ENCODE peak calls at places on chromosomes 6 and 20, in nine cellular contexts. One of them, this sample, is unnamed.

GRCh38 chr20:58515240-58516212 is at the start of gene APCDD1L:
- DNase-seq in AG10803: peak
- DNase-seq in CD8-positive, alpha-beta T cell: no peak
- DNase-seq in MM.1S: no peak
- DNase-seq in fibroblast of mammary gland: peak
- DNase-seq in fibroblast of pulmonary artery: peak
- DNase-seq in fibroblast of lung: peak
- DNase-seq in WERI-Rb-1: no peak
- DNase-seq in tibial nerve: no peak
- DNase-seq in this sample: no peak

GRCh38 chr6:81696505-81696904 is 56.0 kb downstream of the TENT5A start:
- DNase-seq in AG10803: no peak
- DNase-seq in CD8-positive, alpha-beta T cell: no peak
- DNase-seq in MM.1S: peak
- DNase-seq in fibroblast of mammary gland: no peak
- DNase-seq in fibroblast of pulmonary artery: no peak
- DNase-seq in fibroblast of lung: peak
- DNase-seq in WERI-Rb-1: no peak
- DNase-seq in tibial nerve: no peak
- DNase-seq in this sample: no peak

GRCh38 chr6:20403080-20403765 is 1.5 kb downstream of the E2F3 start:
- DNase-seq in AG10803: peak
- DNase-seq in CD8-positive, alpha-beta T cell: peak
- DNase-seq in MM.1S: peak
- DNase-seq in fibroblast of mammary gland: peak
- DNase-seq in fibroblast of pulmonary artery: peak
- DNase-seq in fibroblast of lung: peak
- DNase-seq in WERI-Rb-1: peak
- DNase-seq in tibial nerve: peak
- DNase-seq in this sample: peak

GRCh38 chr6:107075951-107076381 is 39.3 kb downstream of the BEND3 start:
- DNase-seq in AG10803: peak
- DNase-seq in CD8-positive, alpha-beta T cell: no peak
- DNase-seq in MM.1S: no peak
- DNase-seq in fibroblast of mammary gland: peak
- DNase-seq in fibroblast of pulmonary artery: peak
- DNase-seq in fibroblast of lung: peak
- DNase-seq in WERI-Rb-1: no peak
- DNase-seq in tibial nerve: no peak
- DNase-seq in this sample: peak

GRCh38 chr6:5302220-5302946 is 41.1 kb downstream of the FARS2 start:
- DNase-seq in AG10803: no peak
- DNase-seq in CD8-positive, alpha-beta T cell: no peak
- DNase-seq in MM.1S: no peak
- DNase-seq in fibroblast of mammary gland: no peak
- DNase-seq in fibroblast of pulmonary artery: no peak
- DNase-seq in fibroblast of lung: no peak
- DNase-seq in WERI-Rb-1: peak
- DNase-seq in tibial nerve: no peak
- DNase-seq in this sample: no peak

GRCh38 chr6:41723178-41723935 is 12.1 kb downstream of the TFEB start:
- DNase-seq in AG10803: peak
- DNase-seq in CD8-positive, alpha-beta T cell: peak
- DNase-seq in MM.1S: no peak
- DNase-seq in fibroblast of mammary gland: peak
- DNase-seq in fibroblast of pulmonary artery: peak
- DNase-seq in fibroblast of lung: peak
- DNase-seq in WERI-Rb-1: peak
- DNase-seq in tibial nerve: peak
- DNase-seq in this sample: peak

GRCh38 chr6:72651191-72651590 is 29.3 kb downstream of the KCNQ5 start:
- DNase-seq in AG10803: peak
- DNase-seq in CD8-positive, alpha-beta T cell: no peak
- DNase-seq in MM.1S: no peak
- DNase-seq in fibroblast of mammary gland: no peak
- DNase-seq in fibroblast of pulmonary artery: no peak
- DNase-seq in fibroblast of lung: no peak
- DNase-seq in WERI-Rb-1: no peak
- DNase-seq in tibial nerve: no peak
- DNase-seq in this sample: no peak

GRCh38 chr20:4898282-4898681 is 103.0 kb downstream of the SLC23A2 start:
- DNase-seq in AG10803: peak
- DNase-seq in CD8-positive, alpha-beta T cell: no peak
- DNase-seq in MM.1S: no peak
- DNase-seq in fibroblast of mammary gland: peak
- DNase-seq in fibroblast of pulmonary artery: peak
- DNase-seq in fibroblast of lung: peak
- DNase-seq in WERI-Rb-1: no peak
- DNase-seq in tibial nerve: no peak
- DNase-seq in this sample: peak

GRCh38 chr6:108565091-108565766 is 4.5 kb downstream of the FOXO3 start:
- DNase-seq in AG10803: no peak
- DNase-seq in CD8-positive, alpha-beta T cell: no peak
- DNase-seq in MM.1S: peak
- DNase-seq in fibroblast of mammary gland: no peak
- DNase-seq in fibroblast of pulmonary artery: no peak
- DNase-seq in fibroblast of lung: no peak
- DNase-seq in WERI-Rb-1: no peak
- DNase-seq in tibial nerve: no peak
- DNase-seq in this sample: no peak

GRCh38 chr6:54892831-54893230 is 46.3 kb downstream of the FAM83B start:
- DNase-seq in AG10803: peak
- DNase-seq in CD8-positive, alpha-beta T cell: no peak
- DNase-seq in MM.1S: no peak
- DNase-seq in fibroblast of mammary gland: peak
- DNase-seq in fibroblast of pulmonary artery: peak
- DNase-seq in fibroblast of lung: peak
- DNase-seq in WERI-Rb-1: no peak
- DNase-seq in tibial nerve: no peak
- DNase-seq in this sample: peak

GRCh38 chr6:126302191-126302590 is 37.7 kb upstream of the CENPW start:
- DNase-seq in AG10803: no peak
- DNase-seq in CD8-positive, alpha-beta T cell: no peak
- DNase-seq in MM.1S: no peak
- DNase-seq in fibroblast of mammary gland: peak
- DNase-seq in fibroblast of pulmonary artery: peak
- DNase-seq in fibroblast of lung: no peak
- DNase-seq in WERI-Rb-1: no peak
- DNase-seq in tibial nerve: no peak
- DNase-seq in this sample: no peak

GRCh38 chr20:37294262-37294981 is 5.0 kb downstream of the MANBAL start:
- DNase-seq in AG10803: peak
- DNase-seq in CD8-positive, alpha-beta T cell: no peak
- DNase-seq in MM.1S: no peak
- DNase-seq in fibroblast of mammary gland: peak
- DNase-seq in fibroblast of pulmonary artery: no peak
- DNase-seq in fibroblast of lung: peak
- DNase-seq in WERI-Rb-1: no peak
- DNase-seq in tibial nerve: no peak
- DNase-seq in this sample: no peak

GRCh38 chr6:136439514-136440186 is 110.6 kb downstream of the MAP7 start:
- DNase-seq in AG10803: no peak
- DNase-seq in CD8-positive, alpha-beta T cell: no peak
- DNase-seq in MM.1S: no peak
- DNase-seq in fibroblast of mammary gland: no peak
- DNase-seq in fibroblast of pulmonary artery: no peak
- DNase-seq in fibroblast of lung: no peak
- DNase-seq in WERI-Rb-1: no peak
- DNase-seq in tibial nerve: no peak
- DNase-seq in this sample: no peak

GRCh38 chr6:36724514-36725385 is 27.1 kb downstream of the RAB44 start:
- DNase-seq in AG10803: peak
- DNase-seq in CD8-positive, alpha-beta T cell: no peak
- DNase-seq in MM.1S: peak
- DNase-seq in fibroblast of mammary gland: peak
- DNase-seq in fibroblast of pulmonary artery: peak
- DNase-seq in fibroblast of lung: peak
- DNase-seq in WERI-Rb-1: peak
- DNase-seq in tibial nerve: peak
- DNase-seq in this sample: peak

GRCh38 chr20:50318709-50319108 is 128.1 kb downstream of the CEBPB start:
- DNase-seq in AG10803: no peak
- DNase-seq in CD8-positive, alpha-beta T cell: no peak
- DNase-seq in MM.1S: no peak
- DNase-seq in fibroblast of mammary gland: no peak
- DNase-seq in fibroblast of pulmonary artery: no peak
- DNase-seq in fibroblast of lung: no peak
- DNase-seq in WERI-Rb-1: no peak
- DNase-seq in tibial nerve: no peak
- DNase-seq in this sample: no peak

GRCh38 chr20:50315811-50316551 is 125.4 kb downstream of the CEBPB start:
- DNase-seq in AG10803: no peak
- DNase-seq in CD8-positive, alpha-beta T cell: no peak
- DNase-seq in MM.1S: no peak
- DNase-seq in fibroblast of mammary gland: no peak
- DNase-seq in fibroblast of pulmonary artery: no peak
- DNase-seq in fibroblast of lung: no peak
- DNase-seq in WERI-Rb-1: no peak
- DNase-seq in tibial nerve: no peak
- DNase-seq in this sample: no peak

GRCh38 chr20:50320005-50320909 is 129.6 kb downstream of the CEBPB start:
- DNase-seq in AG10803: no peak
- DNase-seq in CD8-positive, alpha-beta T cell: no peak
- DNase-seq in MM.1S: no peak
- DNase-seq in fibroblast of mammary gland: no peak
- DNase-seq in fibroblast of pulmonary artery: no peak
- DNase-seq in fibroblast of lung: no peak
- DNase-seq in WERI-Rb-1: no peak
- DNase-seq in tibial nerve: no peak
- DNase-seq in this sample: no peak

GRCh38 chr20:50317116-50317515 is 126.5 kb downstream of the CEBPB start:
- DNase-seq in AG10803: no peak
- DNase-seq in CD8-positive, alpha-beta T cell: no peak
- DNase-seq in MM.1S: no peak
- DNase-seq in fibroblast of mammary gland: no peak
- DNase-seq in fibroblast of pulmonary artery: no peak
- DNase-seq in fibroblast of lung: no peak
- DNase-seq in WERI-Rb-1: no peak
- DNase-seq in tibial nerve: no peak
- DNase-seq in this sample: no peak

DNA sequence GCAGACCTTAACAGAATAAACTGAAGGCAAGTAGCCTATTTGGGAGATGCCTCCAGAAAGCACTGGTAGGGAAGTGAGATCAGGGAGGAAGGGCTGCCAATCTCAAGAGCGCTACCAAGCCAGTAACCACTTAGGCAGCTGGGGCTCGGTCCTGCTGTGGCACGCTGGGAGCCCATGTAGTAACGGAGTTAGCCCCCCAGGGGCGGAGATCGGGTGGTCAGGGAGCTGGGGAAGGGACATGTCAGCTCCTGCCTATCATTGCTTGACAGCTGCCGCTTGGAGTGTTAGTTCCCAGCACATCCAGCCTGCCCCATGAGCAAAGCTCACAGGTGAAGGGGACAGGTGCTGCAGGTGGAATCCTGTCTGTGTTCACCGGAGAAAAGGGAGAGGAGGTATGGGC is 127.0 kb downstream of the CEBPB start:
- DNase-seq in AG10803: no peak
- DNase-seq in CD8-positive, alpha-beta T cell: no peak
- DNase-seq in MM.1S: no peak
- DNase-seq in fibroblast of mammary gland: no peak
- DNase-seq in fibroblast of pulmonary artery: no peak
- DNase-seq in fibroblast of lung: no peak
- DNase-seq in WERI-Rb-1: no peak
- DNase-seq in tibial nerve: no peak
- DNase-seq in this sample: no peak
- TF ChIP-seq CTCF in AG10803: no peak
- TF ChIP-seq CTCF in CD8-positive, alpha-beta T cell: no peak
- TF ChIP-seq CTCF in MM.1S: no peak
- TF ChIP-seq CTCF in fibroblast of mammary gland: no peak
- TF ChIP-seq CTCF in fibroblast of pulmonary artery: no peak
- TF ChIP-seq CTCF in fibroblast of lung: no peak
- TF ChIP-seq CTCF in WERI-Rb-1: no peak
- TF ChIP-seq CTCF in tibial nerve: no peak
- TF ChIP-seq CTCF in this sample: no peak

GRCh38 chr20:49450281-49450707 is 32.2 kb downstream of the KCNB1 start:
- DNase-seq in AG10803: no peak
- DNase-seq in CD8-positive, alpha-beta T cell: no peak
- DNase-seq in MM.1S: no peak
- DNase-seq in fibroblast of mammary gland: no peak
- DNase-seq in fibroblast of pulmonary artery: no peak
- DNase-seq in fibroblast of lung: no peak
- DNase-seq in WERI-Rb-1: no peak
- DNase-seq in tibial nerve: no peak
- DNase-seq in this sample: no peak
- H3K4me3 ChIP-seq in AG10803: no peak
- H3K4me3 ChIP-seq in CD8-positive, alpha-beta T cell: no peak
- H3K4me3 ChIP-seq in MM.1S: no peak
- H3K4me3 ChIP-seq in fibroblast of mammary gland: no peak
- H3K4me3 ChIP-seq in fibroblast of pulmonary artery: no peak
- H3K4me3 ChIP-seq in fibroblast of lung: no peak
- H3K4me3 ChIP-seq in WERI-Rb-1: no peak
- H3K4me3 ChIP-seq in tibial nerve: no peak
- H3K4me3 ChIP-seq in this sample: no peak

GRCh38 chr6:38225766-38226165 is 406.2 kb downstream of the ZFAND3 start:
- DNase-seq in AG10803: no peak
- DNase-seq in CD8-positive, alpha-beta T cell: no peak
- DNase-seq in MM.1S: no peak
- DNase-seq in fibroblast of mammary gland: no peak
- DNase-seq in fibroblast of pulmonary artery: no peak
- DNase-seq in fibroblast of lung: no peak
- DNase-seq in WERI-Rb-1: no peak
- DNase-seq in tibial nerve: no peak
- DNase-seq in this sample: no peak
- TF ChIP-seq CTCF in AG10803: no peak
- TF ChIP-seq CTCF in CD8-positive, alpha-beta T cell: no peak
- TF ChIP-seq CTCF in MM.1S: no peak
- TF ChIP-seq CTCF in fibroblast of mammary gland: no peak
- TF ChIP-seq CTCF in fibroblast of pulmonary artery: no peak
- TF ChIP-seq CTCF in fibroblast of lung: no peak
- TF ChIP-seq CTCF in WERI-Rb-1: no peak
- TF ChIP-seq CTCF in tibial nerve: no peak
- TF ChIP-seq CTCF in this sample: no peak

GRCh38 chr6:35518566-35519312 is 6.0 kb upstream of the TULP1 start:
- DNase-seq in AG10803: no peak
- DNase-seq in CD8-positive, alpha-beta T cell: no peak
- DNase-seq in MM.1S: no peak
- DNase-seq in fibroblast of mammary gland: no peak
- DNase-seq in fibroblast of pulmonary artery: no peak
- DNase-seq in fibroblast of lung: no peak
- DNase-seq in WERI-Rb-1: no peak
- DNase-seq in tibial nerve: no peak
- DNase-seq in this sample: no peak

GRCh38 chr6:35524380-35525020 is 11.8 kb upstream of the TULP1 start:
- DNase-seq in AG10803: no peak
- DNase-seq in CD8-positive, alpha-beta T cell: no peak
- DNase-seq in MM.1S: no peak
- DNase-seq in fibroblast of mammary gland: no peak
- DNase-seq in fibroblast of pulmonary artery: no peak
- DNase-seq in fibroblast of lung: no peak
- DNase-seq in WERI-Rb-1: no peak
- DNase-seq in tibial nerve: no peak
- DNase-seq in this sample: no peak

GRCh38 chr6:35519313-35520015 is 6.8 kb upstream of the TULP1 start:
- DNase-seq in AG10803: no peak
- DNase-seq in CD8-positive, alpha-beta T cell: no peak
- DNase-seq in MM.1S: no peak
- DNase-seq in fibroblast of mammary gland: no peak
- DNase-seq in fibroblast of pulmonary artery: no peak
- DNase-seq in fibroblast of lung: no peak
- DNase-seq in WERI-Rb-1: no peak
- DNase-seq in tibial nerve: no peak
- DNase-seq in this sample: no peak

GRCh38 chr6:35521235-35521634 is 8.5 kb upstream of the TULP1 start:
- DNase-seq in AG10803: no peak
- DNase-seq in CD8-positive, alpha-beta T cell: no peak
- DNase-seq in MM.1S: no peak
- DNase-seq in fibroblast of mammary gland: no peak
- DNase-seq in fibroblast of pulmonary artery: no peak
- DNase-seq in fibroblast of lung: no peak
- DNase-seq in WERI-Rb-1: no peak
- DNase-seq in tibial nerve: no peak
- DNase-seq in this sample: no peak

GRCh38 chr6:35522660-35523658 is 10.3 kb upstream of the TULP1 start:
- DNase-seq in AG10803: peak
- DNase-seq in CD8-positive, alpha-beta T cell: peak
- DNase-seq in MM.1S: peak
- DNase-seq in fibroblast of mammary gland: peak
- DNase-seq in fibroblast of pulmonary artery: peak
- DNase-seq in fibroblast of lung: peak
- DNase-seq in WERI-Rb-1: peak
- DNase-seq in tibial nerve: peak
- DNase-seq in this sample: no peak
- H3K4me3 ChIP-seq in AG10803: peak
- H3K4me3 ChIP-seq in CD8-positive, alpha-beta T cell: peak
- H3K4me3 ChIP-seq in MM.1S: no peak
- H3K4me3 ChIP-seq in fibroblast of mammary gland: peak
- H3K4me3 ChIP-seq in fibroblast of pulmonary artery: peak
- H3K4me3 ChIP-seq in fibroblast of lung: peak
- H3K4me3 ChIP-seq in WERI-Rb-1: no peak
- H3K4me3 ChIP-seq in tibial nerve: no peak
- H3K4me3 ChIP-seq in this sample: no peak